ENCODE peak calls at places on chromosomes 4 and X, in seven cellular contexts. One of them, this sample, is unnamed.

GRCh38 chrX:96929036-96929435 is 45.3 kb downstream of the RPA4 start:
- DNase-seq in neuronal stem cell: no peak
- DNase-seq in trophoblast cell: peak; percentile 39
- DNase-seq in H1: no peak
- DNase-seq in H9: no peak
- DNase-seq in mesendoderm: no peak
- DNase-seq in IMR-90: no peak
- DNase-seq in this sample: no peak

GRCh38 chr4:175054980-175055379 is 136.8 kb downstream of the ADAM29 start:
- DNase-seq in neuronal stem cell: no peak
- DNase-seq in mesendoderm: peak; percentile 87
- DNase-seq in IMR-90: no peak
- DNase-seq in trophoblast cell: no peak
- DNase-seq in H9: peak; percentile 82
- DNase-seq in H1: peak; percentile 63
- DNase-seq in this sample: no peak

GRCh38 chr4:73508651-73509050 is 27.1 kb downstream of the AFM start:
- DNase-seq in mesendoderm: no peak
- DNase-seq in H1: no peak
- DNase-seq in trophoblast cell: no peak
- DNase-seq in IMR-90: no peak
- DNase-seq in neuronal stem cell: no peak
- DNase-seq in H9: no peak
- DNase-seq in this sample: no peak

GRCh38 chr4:124806403-124806802 is 93.9 kb upstream of the ANKRD50 start:
- DNase-seq in neuronal stem cell: no peak
- DNase-seq in H9: no peak
- DNase-seq in H1: no peak
- DNase-seq in mesendoderm: peak; percentile 65
- DNase-seq in IMR-90: peak; percentile 63
- DNase-seq in trophoblast cell: peak; percentile 10
- DNase-seq in this sample: peak; percentile 72

GRCh38 chr4:3366893-3367775 is 74.3 kb downstream of the RGS12 start:
- DNase-seq in IMR-90: no peak
- DNase-seq in H1: peak; percentile 56
- DNase-seq in trophoblast cell: no peak
- DNase-seq in H9: no peak
- DNase-seq in mesendoderm: no peak
- DNase-seq in neuronal stem cell: no peak
- DNase-seq in this sample: no peak

GRCh38 chrX:119118780-119119395 is 8.7 kb downstream of the KIAA1210 start:
- DNase-seq in H9: peak; percentile 59
- DNase-seq in IMR-90: peak; percentile 42
- DNase-seq in trophoblast cell: peak; percentile 64
- DNase-seq in neuronal stem cell: peak; percentile 31
- DNase-seq in mesendoderm: peak; percentile 69
- DNase-seq in H1: peak; percentile 59
- DNase-seq in this sample: peak; percentile 56

GRCh38 chr4:102411416-102411815 is 66.1 kb upstream of the SLC39A8 start:
- DNase-seq in neuronal stem cell: no peak
- DNase-seq in H9: no peak
- DNase-seq in trophoblast cell: peak; percentile 38
- DNase-seq in H1: no peak
- DNase-seq in mesendoderm: no peak
- DNase-seq in IMR-90: no peak
- DNase-seq in this sample: no peak

GRCh38 chr4:85147481-85148076 is 181.1 kb upstream of the WDFY3 start:
- DNase-seq in IMR-90: peak; percentile 54
- DNase-seq in neuronal stem cell: peak; percentile 23
- DNase-seq in trophoblast cell: peak; percentile 84
- DNase-seq in H9: peak; percentile 35
- DNase-seq in H1: no peak
- DNase-seq in mesendoderm: peak; percentile 86
- DNase-seq in this sample: peak; percentile 77

GRCh38 chr4:104728380-104729122 is 233.9 kb upstream of the CXXC4 start:
- DNase-seq in IMR-90: peak; percentile 83
- DNase-seq in trophoblast cell: peak; percentile 44
- DNase-seq in neuronal stem cell: no peak
- DNase-seq in H1: no peak
- DNase-seq in H9: no peak
- DNase-seq in mesendoderm: no peak
- DNase-seq in this sample: peak; percentile 68

GRCh38 chrX:42818151-42818921 is 40.4 kb upstream of the PPP1R2C start:
- DNase-seq in H9: peak; percentile 76
- DNase-seq in neuronal stem cell: no peak
- DNase-seq in H1: no peak
- DNase-seq in trophoblast cell: no peak
- DNase-seq in IMR-90: no peak
- DNase-seq in mesendoderm: peak; percentile 6
- DNase-seq in this sample: no peak

GRCh38 chr4:15778191-15778741 is at the start of gene CD38:
- DNase-seq in neuronal stem cell: peak; percentile 11
- DNase-seq in H1: peak; percentile 73
- DNase-seq in H9: peak; percentile 60
- DNase-seq in mesendoderm: peak; percentile 22
- DNase-seq in IMR-90: no peak
- DNase-seq in trophoblast cell: no peak
- DNase-seq in this sample: peak; percentile 26

GRCh38 chrX:23248187-23248586 is 86.5 kb upstream of the PTCHD1 start:
- DNase-seq in H1: no peak
- DNase-seq in trophoblast cell: no peak
- DNase-seq in IMR-90: no peak
- DNase-seq in mesendoderm: no peak
- DNase-seq in H9: no peak
- DNase-seq in neuronal stem cell: no peak
- DNase-seq in this sample: no peak

GRCh38 chrX:8586953-8587352 is 122.3 kb downstream of the VCX3B start:
- DNase-seq in IMR-90: no peak
- DNase-seq in H1: no peak
- DNase-seq in trophoblast cell: no peak
- DNase-seq in H9: no peak
- DNase-seq in neuronal stem cell: no peak
- DNase-seq in mesendoderm: no peak
- DNase-seq in this sample: no peak

GRCh38 chrX:46904626-46905025 is 7.6 kb upstream of the JADE3 start:
- DNase-seq in trophoblast cell: no peak
- DNase-seq in IMR-90: no peak
- DNase-seq in mesendoderm: no peak
- DNase-seq in H1: no peak
- DNase-seq in H9: no peak
- DNase-seq in neuronal stem cell: no peak
- DNase-seq in this sample: no peak

GRCh38 chr4:159105761-159106243 is 2.9 kb downstream of the RAPGEF2 start:
- DNase-seq in trophoblast cell: peak; percentile 41
- DNase-seq in H1: no peak
- DNase-seq in IMR-90: peak; percentile 85
- DNase-seq in H9: no peak
- DNase-seq in neuronal stem cell: no peak
- DNase-seq in mesendoderm: peak; percentile 34
- DNase-seq in this sample: no peak

GRCh38 chr4:118765399-118765798 is 70.5 kb downstream of the SEC24D start:
- DNase-seq in neuronal stem cell: no peak
- DNase-seq in H9: no peak
- DNase-seq in trophoblast cell: no peak
- DNase-seq in mesendoderm: no peak
- DNase-seq in H1: no peak
- DNase-seq in IMR-90: peak; percentile 99
- DNase-seq in this sample: peak; percentile 89

GRCh38 chrX:66914082-66914481 is 275.2 kb upstream of the EDA2R start:
- DNase-seq in H9: peak; percentile 24
- DNase-seq in neuronal stem cell: no peak
- DNase-seq in H1: no peak
- DNase-seq in mesendoderm: peak; percentile 79
- DNase-seq in IMR-90: no peak
- DNase-seq in trophoblast cell: peak; percentile 47
- DNase-seq in this sample: no peak

GRCh38 chr4:158500054-158500453 is 21.6 kb upstream of the RXFP1 start:
- DNase-seq in mesendoderm: no peak
- DNase-seq in neuronal stem cell: no peak
- DNase-seq in trophoblast cell: no peak
- DNase-seq in H1: no peak
- DNase-seq in H9: no peak
- DNase-seq in IMR-90: no peak
- DNase-seq in this sample: no peak

GRCh38 chr4:54614094-54614493 is 43.7 kb upstream of the KIT start:
- DNase-seq in trophoblast cell: no peak
- DNase-seq in IMR-90: no peak
- DNase-seq in neuronal stem cell: no peak
- DNase-seq in H1: no peak
- DNase-seq in mesendoderm: no peak
- DNase-seq in H9: no peak
- DNase-seq in this sample: no peak

GRCh38 chr4:178316211-178316610 is 874.0 kb upstream of the AGA start:
- DNase-seq in H9: no peak
- DNase-seq in mesendoderm: no peak
- DNase-seq in IMR-90: no peak
- DNase-seq in trophoblast cell: no peak
- DNase-seq in neuronal stem cell: no peak
- DNase-seq in H1: no peak
- DNase-seq in this sample: no peak

GRCh38 chr4:1136028-1136427 is 22.7 kb upstream of the RNF212 start:
- DNase-seq in neuronal stem cell: no peak
- DNase-seq in H9: no peak
- DNase-seq in trophoblast cell: no peak
- DNase-seq in IMR-90: no peak
- DNase-seq in H1: no peak
- DNase-seq in mesendoderm: no peak
- DNase-seq in this sample: peak; percentile 37

GRCh38 chr4:80322716-80323115 is 12.8 kb upstream of the CFAP299 start:
- DNase-seq in H9: no peak
- DNase-seq in neuronal stem cell: no peak
- DNase-seq in IMR-90: peak; percentile 68
- DNase-seq in mesendoderm: no peak
- DNase-seq in H1: no peak
- DNase-seq in trophoblast cell: no peak
- DNase-seq in this sample: peak; percentile 57

DNA sequence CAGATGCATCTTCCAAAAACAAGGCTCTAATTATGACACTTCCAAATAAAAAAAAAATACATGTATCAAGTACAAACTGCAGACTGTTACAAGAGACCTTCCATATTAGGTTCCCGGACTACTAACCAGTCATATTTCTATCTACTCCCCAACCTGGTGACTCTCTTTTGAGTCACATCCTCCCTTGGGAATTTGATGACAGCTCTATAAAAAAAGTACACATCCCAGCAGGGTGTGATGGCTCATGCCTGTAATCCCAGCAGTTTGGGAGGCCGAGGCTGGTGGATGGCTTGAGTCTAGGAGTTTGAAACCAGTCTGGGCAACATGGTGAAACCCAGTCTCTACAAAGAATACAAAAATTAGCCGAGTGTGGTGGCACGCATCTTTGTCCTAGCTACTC is 14.9 kb downstream of the RPGR start:
- DNase-seq in trophoblast cell: no peak
- DNase-seq in H1: no peak
- DNase-seq in mesendoderm: no peak
- DNase-seq in IMR-90: peak; percentile 84
- DNase-seq in neuronal stem cell: no peak
- DNase-seq in H9: no peak
- DNase-seq in this sample: peak; percentile 71
- H4K8ac ChIP-seq in trophoblast cell: no peak overlapping the region
- H4K8ac ChIP-seq in H1: no peak overlapping the region
- H4K8ac ChIP-seq in mesendoderm: no peak overlapping the region
- H4K8ac ChIP-seq in IMR-90: no peak overlapping the region
- H4K8ac ChIP-seq in neuronal stem cell: no peak overlapping the region
- H4K8ac ChIP-seq in H9: no peak overlapping the region
- H4K8ac ChIP-seq in this sample: no peak overlapping the region

DNA sequence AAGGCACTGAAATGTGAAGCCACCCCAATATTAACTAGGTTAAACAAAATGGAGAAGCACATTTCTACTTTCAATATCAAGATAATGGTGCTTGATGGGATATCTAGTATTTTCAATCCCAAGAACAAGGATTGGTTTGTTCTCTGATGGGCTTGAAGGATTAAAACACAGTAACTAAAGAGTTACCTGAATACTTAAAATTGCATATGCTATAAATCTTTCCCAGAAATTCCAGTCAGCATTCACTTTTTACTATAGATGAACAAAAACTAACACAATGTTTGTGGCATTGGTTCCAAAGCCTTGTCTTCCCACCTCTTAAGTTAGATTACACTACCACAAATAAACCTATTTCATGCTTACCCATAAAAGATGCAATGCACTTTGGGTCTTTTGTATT is 3.9 kb upstream of the PCDH10 start:
- DNase-seq in IMR-90: no peak
- DNase-seq in mesendoderm: no peak
- DNase-seq in H9: no peak
- DNase-seq in H1: no peak
- DNase-seq in neuronal stem cell: no peak
- DNase-seq in trophoblast cell: no peak
- DNase-seq in this sample: no peak
- H3K9ac ChIP-seq in IMR-90: no peak overlapping the region
- H3K9ac ChIP-seq in mesendoderm: no peak overlapping the region
- H3K9ac ChIP-seq in H9: no peak overlapping the region
- H3K9ac ChIP-seq in H1: no peak overlapping the region
- H3K9ac ChIP-seq in neuronal stem cell: no peak overlapping the region
- H3K9ac ChIP-seq in trophoblast cell: no peak overlapping the region
- H3K9ac ChIP-seq in this sample: no peak overlapping the region

GRCh38 chr4:148268835-148269234 is 173.4 kb downstream of the NR3C2 start:
- DNase-seq in trophoblast cell: peak; percentile 71
- DNase-seq in mesendoderm: no peak
- DNase-seq in IMR-90: no peak
- DNase-seq in H9: no peak
- DNase-seq in neuronal stem cell: no peak
- DNase-seq in H1: no peak
- DNase-seq in this sample: no peak
- H4K8ac ChIP-seq in trophoblast cell: no peak overlapping the region
- H4K8ac ChIP-seq in mesendoderm: no peak overlapping the region
- H4K8ac ChIP-seq in IMR-90: no peak overlapping the region
- H4K8ac ChIP-seq in H9: no peak overlapping the region
- H4K8ac ChIP-seq in neuronal stem cell: no peak overlapping the region
- H4K8ac ChIP-seq in H1: no peak overlapping the region
- H4K8ac ChIP-seq in this sample: no peak overlapping the region

DNA sequence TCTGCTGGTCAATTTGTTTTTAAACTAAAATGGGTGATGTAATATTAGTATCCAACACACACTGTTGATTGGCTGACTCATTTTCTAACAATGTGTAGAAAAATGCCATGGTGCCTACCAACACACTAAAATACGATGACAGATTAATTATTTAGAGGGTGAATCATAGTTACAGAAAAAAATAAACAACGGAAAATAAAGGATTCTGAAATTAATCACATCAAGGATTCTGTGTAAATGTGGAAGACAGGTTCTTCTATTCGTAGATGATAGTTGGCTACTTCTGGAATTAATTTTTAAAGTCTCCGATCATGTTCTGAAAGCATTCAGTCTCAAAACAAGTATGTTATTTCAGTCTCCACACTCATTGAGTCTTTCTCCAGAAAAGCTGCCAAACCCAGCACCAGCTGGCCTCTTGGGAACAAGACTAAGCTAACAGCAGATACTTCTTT is 8.2 kb upstream of the IQCM start:
- DNase-seq in neuronal stem cell: no peak
- DNase-seq in trophoblast cell: peak; percentile 7
- DNase-seq in mesendoderm: no peak
- DNase-seq in IMR-90: peak; percentile 74
- DNase-seq in H1: no peak
- DNase-seq in H9: no peak
- DNase-seq in this sample: peak; percentile 67
- H3K9ac ChIP-seq in neuronal stem cell: no peak overlapping the region
- H3K9ac ChIP-seq in trophoblast cell: no peak overlapping the region
- H3K9ac ChIP-seq in mesendoderm: no peak overlapping the region
- H3K9ac ChIP-seq in IMR-90: no peak overlapping the region
- H3K9ac ChIP-seq in H1: no peak overlapping the region
- H3K9ac ChIP-seq in H9: no peak overlapping the region
- H3K9ac ChIP-seq in this sample: peak overlapping the region; percentile 65

This sample was measured in mesenchymal stem cell.